ENCODE peak calls at places on chromosomes 12 and 14, in nine cellular contexts. F, N, V, Q, Z, J, I, H and M are unnamed samples.

GRCh38 chr14:66642264-66642663 is 134.3 kb downstream of the GPHN start:
- DNase-seq in F (no peak), N (no peak), V (no peak), Q (no peak), Z (no peak), J (no peak), I (no peak), H (no peak), M (no peak)

GRCh38 chr12:25155031-25155576 is 39.9 kb downstream of the DNAI7 start:
- DNase-seq in F (peak; percentile 11), N (no peak), V (no peak), Q (no peak), Z (no peak), J (no peak), I (peak; percentile 43), H (peak; percentile 33), M (no peak)

GRCh38 chr12:86154620-86155019 is 101.6 kb downstream of the MGAT4C start:
- DNase-seq in F (no peak), N (no peak), V (no peak), Q (no peak), Z (no peak), J (no peak), I (no peak), H (no peak), M (no peak)

GRCh38 chr12:1318327-1319031 is 275.9 kb downstream of the FBXL14 start:
- DNase-seq in F (no peak), N (peak; percentile 32), V (no peak), Q (peak; percentile 26), Z (no peak), J (no peak), I (peak; percentile 64), H (peak; percentile 72), M (no peak)

GRCh38 chr14:28121512-28122297 is 644.9 kb upstream of the FOXG1 start:
- DNase-seq in F (no peak), N (no peak), V (no peak), Q (no peak), Z (no peak), J (no peak), I (no peak), H (no peak), M (no peak)

GRCh38 chr12:92136883-92137582 is 8.6 kb downstream of the BTG1 start:
- DNase-seq in F (no peak), N (no peak), V (no peak), Q (no peak), Z (no peak), J (no peak), I (peak; percentile 89), H (peak; percentile 90), M (no peak)

GRCh38 chr14:28772613-28773012 is 6.0 kb downstream of the FOXG1 start:
- DNase-seq in F (no peak), N (no peak), V (no peak), Q (no peak), Z (no peak), J (no peak), I (no peak), H (peak; percentile 25), M (no peak)

GRCh38 chr12:11834104-11834812 is 184.8 kb downstream of the ETV6 start:
- DNase-seq in F (no peak), N (no peak), V (no peak), Q (no peak), Z (no peak), J (no peak), I (peak; percentile 32), H (peak; percentile 39), M (no peak)

GRCh38 chr12:71452006-71452405 is 12.4 kb downstream of the LGR5 start:
- DNase-seq in F (no peak), N (no peak), V (no peak), Q (no peak), Z (no peak), J (no peak), I (no peak), H (no peak), M (no peak)

GRCh38 chr12:110743571-110744093 is 941 bp upstream of the PPP1CC start:
- DNase-seq in F (no peak), N (peak; percentile 43), V (peak; percentile 85), Q (peak; percentile 60), Z (no peak), J (peak; percentile 55), I (peak; percentile 56), H (peak; percentile 24), M (peak; percentile 69)

GRCh38 chr12:116087399-116087798 is 190.1 kb downstream of the MED13L start:
- DNase-seq in F (no peak), N (no peak), V (no peak), Q (no peak), Z (no peak), J (no peak), I (no peak), H (no peak), M (no peak)
- H3K4me1 ChIP-seq in F (no peaks in the 10 kb centered on the region), N (no peaks in the 10 kb centered on the region), V (peaks cover 25% of the 10 kb centered on the region), Q (no peaks in the 10 kb centered on the region), Z (peaks cover 3% of the 10 kb centered on the region), J (no peaks in the 10 kb centered on the region), I (peaks cover 15% of the 10 kb centered on the region), H (peaks cover 2% of the 10 kb centered on the region), M (peaks cover 6% of the 10 kb centered on the region)

GRCh38 chr14:100246136-100246535 is 7.2 kb downstream of the YY1 start:
- DNase-seq in F (peak; percentile 23), N (no peak), V (no peak), Q (no peak), Z (no peak), J (peak; percentile 65), I (no peak), H (no peak), M (no peak)
- H3K4me1 ChIP-seq in F (peaks cover 19% of the 10 kb centered on the region), N (peaks cover 86% of the 10 kb centered on the region), V (peaks cover 99% of the 10 kb centered on the region), Q (peaks cover 34% of the 10 kb centered on the region), Z (peaks cover 16% of the 10 kb centered on the region), J (peaks cover 24% of the 10 kb centered on the region), I (peaks cover 25% of the 10 kb centered on the region), H (peaks cover 18% of the 10 kb centered on the region), M (peaks cover 11% of the 10 kb centered on the region)

DNA sequence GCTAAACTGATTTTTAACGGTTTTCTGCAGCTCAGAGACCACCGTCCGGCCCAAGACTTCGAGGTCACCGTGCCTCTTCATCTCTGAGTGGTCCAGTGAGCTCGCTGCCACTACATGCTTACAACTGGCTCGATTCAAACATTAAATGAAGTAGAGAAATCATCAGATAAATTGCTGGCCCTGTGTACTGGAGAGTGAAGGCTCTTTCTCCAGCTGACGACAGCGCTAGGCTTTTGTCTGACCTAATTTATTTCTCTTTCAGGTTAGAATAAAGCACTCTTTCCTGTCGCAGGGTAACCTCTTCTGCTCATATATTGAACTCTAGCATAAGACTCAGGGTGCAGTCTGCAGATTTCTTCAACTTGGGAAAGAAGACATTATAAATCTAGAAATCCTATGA is 6.4 kb downstream of the BCL11B start:
- DNase-seq in F (no peak), N (no peak), V (no peak), Q (no peak), Z (no peak), J (no peak), I (no peak), H (no peak), M (no peak)
- H3K4me1 ChIP-seq in F (no peaks in the 10 kb centered on the region), N (no peaks in the 10 kb centered on the region), V (peaks cover 22% of the 10 kb centered on the region), Q (no peaks in the 10 kb centered on the region), Z (no peaks in the 10 kb centered on the region), J (no peaks in the 10 kb centered on the region), I (no peaks in the 10 kb centered on the region), H (no peaks in the 10 kb centered on the region), M (no peaks in the 10 kb centered on the region)

GRCh38 chr12:96206957-96207356 is 12.8 kb downstream of the ELK3 start:
- DNase-seq in F (no peak), N (no peak), V (no peak), Q (no peak), Z (no peak), J (no peak), I (no peak), H (no peak), M (no peak)

GRCh38 chr12:96208346-96208745 is 14.2 kb downstream of the ELK3 start:
- DNase-seq in F (no peak), N (no peak), V (no peak), Q (no peak), Z (no peak), J (no peak), I (peak; percentile 85), H (peak; percentile 85), M (no peak)

GRCh38 chr12:96204381-96204780 is 10.2 kb downstream of the ELK3 start:
- DNase-seq in F (no peak), N (no peak), V (no peak), Q (no peak), Z (no peak), J (no peak), I (no peak), H (no peak), M (no peak)

GRCh38 chr12:96208801-96209534 is 14.8 kb downstream of the ELK3 start:
- DNase-seq in F (no peak), N (no peak), V (peak; percentile 85), Q (no peak), Z (no peak), J (no peak), I (peak; percentile 61), H (no peak), M (no peak)

GRCh38 chr12:96205909-96206308 is 11.7 kb downstream of the ELK3 start:
- DNase-seq in F (no peak), N (no peak), V (no peak), Q (no peak), Z (no peak), J (no peak), I (no peak), H (no peak), M (no peak)
- H3K4me1 ChIP-seq in F (no peaks in the 10 kb centered on the region), N (peaks cover 73% of the 10 kb centered on the region), V (peaks cover 84% of the 10 kb centered on the region), Q (no peaks in the 10 kb centered on the region), Z (no peaks in the 10 kb centered on the region), J (no peaks in the 10 kb centered on the region), I (no peaks in the 10 kb centered on the region), H (peaks cover 9% of the 10 kb centered on the region), M (peaks cover 2% of the 10 kb centered on the region)

DNA sequence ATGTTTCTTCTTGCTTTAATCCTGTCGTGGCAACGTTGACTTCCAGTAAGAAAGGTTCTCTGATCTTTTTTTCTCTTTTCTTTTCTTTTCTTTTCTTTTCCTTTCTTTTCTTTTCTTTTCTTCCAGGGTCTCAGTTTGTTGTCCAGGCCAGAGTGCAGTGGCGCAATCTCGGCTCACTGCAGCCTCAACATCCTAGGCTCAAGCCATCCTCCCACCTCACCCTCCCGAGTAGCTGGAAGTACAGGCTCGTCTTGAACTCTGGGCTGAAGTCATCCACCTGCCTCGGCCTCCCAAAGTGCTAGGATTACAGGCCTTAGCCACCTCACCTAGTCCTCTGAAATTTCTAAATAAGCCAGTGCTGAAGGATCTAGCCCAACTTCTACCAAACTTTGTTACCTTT is 1.3 kb upstream of the MAP3K9 start:
- DNase-seq in F (no peak), N (no peak), V (no peak), Q (no peak), Z (no peak), J (no peak), I (no peak), H (no peak), M (no peak)
- H3K4me1 ChIP-seq in F (peaks cover 11% of the 10 kb centered on the region), N (peaks cover 17% of the 10 kb centered on the region), V (peaks cover 24% of the 10 kb centered on the region), Q (peaks cover 4% of the 10 kb centered on the region), Z (peaks cover 3% of the 10 kb centered on the region), J (no peaks in the 10 kb centered on the region), I (peaks cover 16% of the 10 kb centered on the region), H (no peaks in the 10 kb centered on the region), M (peaks cover 2% of the 10 kb centered on the region)